ENCODE peak calls at places on chromosomes 16 and 17, in four cellular contexts. One of them, this sample, is unnamed. For H3K27me3 and H3K9me1, the result is how much of the 10 kb centered on the place peaks cover.

GRCh38 chr17:35731932-35732805 is 730 bp downstream of the RASL10B start:
- DNase-seq in IMR-90: no peak
- DNase-seq in K562: no peak
- DNase-seq in endothelial cell of umbilical vein: no peak
- DNase-seq in this sample: no peak

GRCh38 chr17:42531455-42532354 is 4.3 kb upstream of the NAGLU start:
- DNase-seq in IMR-90: peak
- DNase-seq in K562: peak
- DNase-seq in endothelial cell of umbilical vein: peak
- DNase-seq in this sample: no peak

GRCh38 chr17:82752371-82753200 is 721 bp downstream of the TBCD start:
- DNase-seq in IMR-90: no peak
- DNase-seq in K562: peak
- DNase-seq in endothelial cell of umbilical vein: peak
- DNase-seq in this sample: no peak

GRCh38 chr16:86044881-86045600 is 146.1 kb downstream of the IRF8 start:
- DNase-seq in IMR-90: no peak
- DNase-seq in K562: peak
- DNase-seq in endothelial cell of umbilical vein: no peak
- DNase-seq in this sample: no peak

GRCh38 chr17:42153919-42154491 is 784 bp downstream of the RAB5C start:
- DNase-seq in IMR-90: peak
- DNase-seq in K562: peak
- DNase-seq in endothelial cell of umbilical vein: peak
- DNase-seq in this sample: no peak

GRCh38 chr16:67936124-67936875 is at the start of gene PSMB10:
- DNase-seq in IMR-90: peak
- DNase-seq in K562: peak
- DNase-seq in endothelial cell of umbilical vein: peak
- DNase-seq in this sample: no peak

GRCh38 chr16:1113889-1114526 is 18.0 kb upstream of the C1QTNF8 start:
- DNase-seq in IMR-90: no peak
- DNase-seq in K562: no peak
- DNase-seq in endothelial cell of umbilical vein: no peak
- DNase-seq in this sample: no peak

GRCh38 chr17:78993241-78993956 is 13.7 kb upstream of the LGALS3BP start:
- DNase-seq in IMR-90: peak
- DNase-seq in K562: peak
- DNase-seq in endothelial cell of umbilical vein: peak
- DNase-seq in this sample: no peak

GRCh38 chr17:64448665-64449512 is at the start of gene MILR1:
- DNase-seq in IMR-90: peak
- DNase-seq in K562: peak
- DNase-seq in endothelial cell of umbilical vein: peak
- DNase-seq in this sample: no peak

GRCh38 chr16:27639588-27640276 is 89.8 kb downstream of the KATNIP start:
- DNase-seq in IMR-90: peak
- DNase-seq in K562: peak
- DNase-seq in endothelial cell of umbilical vein: peak
- DNase-seq in this sample: peak

GRCh38 chr16:47847220-47847970 is 308.4 kb downstream of the ABCC12 start:
- DNase-seq in IMR-90: peak
- DNase-seq in K562: no peak
- DNase-seq in endothelial cell of umbilical vein: no peak
- DNase-seq in this sample: peak

GRCh38 chr17:17994770-17995169 is 22.1 kb downstream of the DRC3 start:
- DNase-seq in IMR-90: no peak
- DNase-seq in K562: no peak
- DNase-seq in endothelial cell of umbilical vein: no peak
- DNase-seq in this sample: no peak

GRCh38 chr16:57061084-57061905 is 31.1 kb upstream of the CPNE2 start:
- DNase-seq in IMR-90: peak
- DNase-seq in K562: no peak
- DNase-seq in endothelial cell of umbilical vein: no peak
- DNase-seq in this sample: peak

GRCh38 chr17:42852351-42852750 is 1.4 kb downstream of the AOC3 start:
- DNase-seq in IMR-90: no peak
- DNase-seq in K562: no peak
- DNase-seq in endothelial cell of umbilical vein: no peak
- DNase-seq in this sample: no peak

GRCh38 chr16:88783391-88784073 is 1.5 kb downstream of the PIEZO1 start:
- DNase-seq in IMR-90: peak
- DNase-seq in K562: no peak
- DNase-seq in endothelial cell of umbilical vein: peak
- DNase-seq in this sample: no peak
- H2AFZ ChIP-seq in IMR-90: peak
- H2AFZ ChIP-seq in K562: no peak
- H2AFZ ChIP-seq in endothelial cell of umbilical vein: no peak
- H2AFZ ChIP-seq in this sample: no peak

GRCh38 chr17:37743875-37744632 is 805 bp downstream of the HNF1B start:
- DNase-seq in IMR-90: no peak
- DNase-seq in K562: no peak
- DNase-seq in endothelial cell of umbilical vein: no peak
- DNase-seq in this sample: no peak
- H3K27me3 ChIP-seq in IMR-90: half or more
- H3K27me3 ChIP-seq in K562: under half
- H3K27me3 ChIP-seq in endothelial cell of umbilical vein: half or more
- H3K27me3 ChIP-seq in this sample: half or more

GRCh38 chr17:28415886-28416285 is 9.9 kb upstream of the SLC46A1 start:
- DNase-seq in IMR-90: no peak
- DNase-seq in K562: no peak
- DNase-seq in endothelial cell of umbilical vein: no peak
- DNase-seq in this sample: no peak
- H3K9me1 ChIP-seq in IMR-90: under half
- H3K9me1 ChIP-seq in K562: under half
- H3K9me1 ChIP-seq in endothelial cell of umbilical vein: under half
- H3K9me1 ChIP-seq in this sample: under half

GRCh38 chr17:59425085-59425901 is 93.8 kb downstream of the YPEL2 start:
- DNase-seq in IMR-90: peak
- DNase-seq in K562: no peak
- DNase-seq in endothelial cell of umbilical vein: peak
- DNase-seq in this sample: no peak

GRCh38 chr17:59426031-59426430 is 94.6 kb downstream of the YPEL2 start:
- DNase-seq in IMR-90: no peak
- DNase-seq in K562: no peak
- DNase-seq in endothelial cell of umbilical vein: peak
- DNase-seq in this sample: no peak

GRCh38 chr17:59428896-59429460 is 97.5 kb downstream of the YPEL2 start:
- DNase-seq in IMR-90: no peak
- DNase-seq in K562: no peak
- DNase-seq in endothelial cell of umbilical vein: no peak
- DNase-seq in this sample: no peak

GRCh38 chr17:59427996-59428395 is 96.5 kb downstream of the YPEL2 start:
- DNase-seq in IMR-90: no peak
- DNase-seq in K562: no peak
- DNase-seq in endothelial cell of umbilical vein: peak
- DNase-seq in this sample: no peak

DNA sequence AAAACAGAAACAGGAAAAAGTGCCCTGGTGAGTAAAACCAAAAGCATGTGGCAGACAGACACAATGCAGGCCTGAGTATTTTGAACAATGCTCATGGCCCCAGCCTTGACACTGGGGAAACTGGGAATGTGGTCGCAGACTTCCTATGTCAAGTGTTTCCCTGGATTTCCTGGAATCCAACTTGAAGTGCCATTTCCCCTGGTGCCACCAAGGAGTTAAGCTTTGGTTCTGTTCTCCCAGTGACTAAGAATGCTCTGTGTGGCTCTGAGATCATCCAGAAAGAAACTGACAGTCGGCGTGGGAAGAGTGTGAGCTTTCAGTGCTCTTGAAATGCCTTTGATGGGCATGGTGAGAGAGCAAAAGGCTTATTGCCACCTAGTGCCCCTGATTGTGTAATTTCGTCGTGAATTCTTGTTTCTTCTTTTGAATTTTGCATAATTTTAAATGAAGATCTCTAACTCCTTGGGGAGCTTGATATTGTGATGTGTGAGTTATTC is 96.0 kb downstream of the YPEL2 start:
- DNase-seq in IMR-90: peak
- DNase-seq in K562: no peak
- DNase-seq in endothelial cell of umbilical vein: peak
- DNase-seq in this sample: no peak
- H2AFZ ChIP-seq in IMR-90: peak
- H2AFZ ChIP-seq in K562: no peak
- H2AFZ ChIP-seq in endothelial cell of umbilical vein: no peak
- H2AFZ ChIP-seq in this sample: no peak

GRCh38 chr17:31646642-31647041 is 212.4 kb downstream of the COPRS start:
- DNase-seq in IMR-90: no peak
- DNase-seq in K562: no peak
- DNase-seq in endothelial cell of umbilical vein: no peak
- DNase-seq in this sample: no peak
- H3K27me3 ChIP-seq in IMR-90: under half
- H3K27me3 ChIP-seq in K562: under half
- H3K27me3 ChIP-seq in endothelial cell of umbilical vein: under half
- H3K27me3 ChIP-seq in this sample: under half

DNA sequence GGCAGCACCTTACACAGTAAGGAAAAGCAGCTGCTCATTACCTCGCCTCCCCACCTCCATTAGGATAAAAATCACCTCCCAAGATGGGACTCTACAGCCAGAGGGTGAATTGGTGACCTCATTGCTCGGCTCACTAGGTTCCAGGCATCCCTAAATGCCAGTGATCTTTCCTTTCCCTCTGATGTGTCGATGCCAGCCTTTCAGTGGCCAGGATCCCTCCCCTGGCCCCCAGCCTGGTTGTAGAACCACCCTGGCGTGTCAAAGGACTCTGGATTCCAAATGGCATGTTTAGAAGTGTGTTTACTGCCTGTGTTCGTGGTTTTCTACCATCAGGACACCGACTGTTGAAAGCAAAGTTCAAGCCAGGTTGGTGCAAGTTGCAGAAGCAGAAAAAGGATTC is 72.1 kb upstream of the LYRM9 start:
- DNase-seq in IMR-90: no peak
- DNase-seq in K562: no peak
- DNase-seq in endothelial cell of umbilical vein: no peak
- DNase-seq in this sample: no peak
- H3K9me1 ChIP-seq in IMR-90: under half
- H3K9me1 ChIP-seq in K562: under half
- H3K9me1 ChIP-seq in endothelial cell of umbilical vein: under half
- H3K9me1 ChIP-seq in this sample: under half

This sample was measured in keratinocyte.